ENCODE peak calls at places on chromosomes 11 and 22, in five cellular contexts. X is CD8-positive, alpha-beta memory T cell; M is body of pancreas; D is osteoblast; T is K562. N is an unnamed sample.

GRCh38 chr11:128563942-128564641 is 23.3 kb downstream of the ETS1 start:
- DNase-seq in D (no peak), X (no peak), T (no peak), M (no peak), N (no peak)

GRCh38 chr11:61718613-61719302 is 33.7 kb upstream of the MYRF start:
- DNase-seq in T (peak; percentile 69), X (no peak), M (no peak), D (peak; percentile 99), N (peak; percentile 28)

GRCh38 chr11:70038034-70038834 is 39.9 kb upstream of the ANO1 start:
- DNase-seq in X (no peak), D (no peak), T (no peak), M (no peak), N (no peak)

GRCh38 chr11:1151366-1152315 is 6.1 kb upstream of the MUC5AC start:
- DNase-seq in M (no peak), T (no peak), X (no peak), D (peak; percentile 78), N (no peak)

GRCh38 chr11:10605941-10606381 is 37.5 kb upstream of the LYVE1 start:
- DNase-seq in D (peak; percentile 81), M (peak; percentile 63), X (no peak), T (no peak), N (peak; percentile 29)

GRCh38 chr22:48415535-48415934 is 1412.1 kb downstream of the BRD1 start:
- DNase-seq in D (no peak), T (no peak), M (no peak), X (no peak), N (no peak)

GRCh38 chr11:85784907-85785306 is 26.0 kb downstream of the SYTL2 start:
- DNase-seq in T (no peak), X (no peak), M (no peak), D (no peak), N (no peak)

GRCh38 chr11:47215366-47215925 is 672 bp downstream of the DDB2 start:
- DNase-seq in X (no peak), M (no peak), D (no peak), T (no peak), N (no peak)

GRCh38 chr11:1559103-1559951 is 12.7 kb downstream of the DUSP8 start:
- DNase-seq in D (peak; percentile 100), X (no peak), M (peak; percentile 98), T (no peak), N (peak; percentile 79)

GRCh38 chr11:3162410-3163240 is 2.5 kb downstream of the OSBPL5 start:
- DNase-seq in T (no peak), M (no peak), X (no peak), D (peak; percentile 69), N (no peak)

GRCh38 chr11:65589444-65590239 is 6.0 kb downstream of the KCNK7 start:
- DNase-seq in T (peak; percentile 74), D (no peak), M (no peak), X (no peak), N (no peak)

GRCh38 chr22:28029962-28030361 is 110.9 kb upstream of the PITPNB start:
- DNase-seq in T (no peak), D (peak; percentile 63), M (no peak), X (no peak), N (no peak)

GRCh38 chr11:20551096-20551495 is 48.3 kb upstream of the SLC6A5 start:
- DNase-seq in X (no peak), M (no peak), D (peak; percentile 58), T (no peak), N (no peak)

GRCh38 chr11:125886997-125887372 is 483 bp upstream of the HYLS1 start:
- DNase-seq in X (peak; percentile 38), T (no peak), M (peak; percentile 24), D (peak; percentile 65), N (peak; percentile 40)

GRCh38 chr11:64448599-64449380 is 89.8 kb downstream of the RPS6KA4 start:
- DNase-seq in M (peak; percentile 90), D (peak; percentile 97), T (peak; percentile 85), X (peak; percentile 56), N (peak; percentile 77)

GRCh38 chr11:47498584-47499152 is 49.7 kb upstream of the RAPSN start:
- DNase-seq in D (no peak), T (no peak), X (no peak), M (no peak), N (no peak)

GRCh38 chr22:29216873-29217666 is 11.4 kb downstream of the EMID1 start:
- DNase-seq in T (peak; percentile 7), X (no peak), D (peak; percentile 86), M (peak; percentile 91), N (peak; percentile 58)

GRCh38 chr11:65623177-65623576 is 7.6 kb downstream of the PCNX3 start:
- DNase-seq in X (no peak), T (no peak), D (no peak), M (no peak), N (no peak)

GRCh38 chr11:69645801-69646492 is 5.0 kb downstream of the CCND1 start:
- DNase-seq in M (peak; percentile 46), X (no peak), D (peak; percentile 60), T (no peak), N (no peak)

GRCh38 chr11:36071917-36072500 is 128.1 kb downstream of the LDLRAD3 start:
- DNase-seq in M (no peak), D (no peak), X (no peak), T (no peak), N (no peak)

GRCh38 chr11:129614256-129614944 is 201.2 kb upstream of the TMEM45B start:
- DNase-seq in M (no peak), X (no peak), T (no peak), D (no peak), N (no peak)

GRCh38 chr11:1034001-1034400 is 2.5 kb downstream of the MUC6 start:
- DNase-seq in T (no peak), M (peak; percentile 91), X (no peak), D (no peak), N (no peak)

GRCh38 chr22:26409705-26410376 is 19.2 kb upstream of the ASPHD2 start:
- DNase-seq in T (no peak), X (no peak), D (no peak), M (no peak), N (no peak)

GRCh38 chr11:12261551-12261950 is 115.8 kb upstream of the PARVA start:
- DNase-seq in M (no peak), X (no peak), T (no peak), D (peak; percentile 4), N (no peak)

GRCh38 chr11:119712459-119713360 is 16.3 kb downstream of the NECTIN1 start:
- DNase-seq in X (no peak), D (no peak), T (no peak), M (no peak), N (no peak)

GRCh38 chr11:123261345-123262106 is 66.5 kb upstream of the CLMP start:
- DNase-seq in D (peak; percentile 92), M (peak; percentile 81), X (peak; percentile 44), T (peak; percentile 81), N (peak; percentile 86)

GRCh38 chr11:33970984-33971466 is 79.1 kb upstream of the LMO2 start:
- DNase-seq in T (peak; percentile 44), D (peak; percentile 90), X (no peak), M (peak; percentile 57), N (peak; percentile 6)

GRCh38 chr11:35116245-35116644 is 22.7 kb upstream of the CD44 start:
- DNase-seq in T (no peak), X (no peak), M (no peak), D (peak; percentile 75), N (no peak)

GRCh38 chr11:92439133-92439532 is 214.5 kb downstream of the FAT3 start:
- DNase-seq in T (no peak), D (no peak), X (no peak), M (no peak), N (no peak)

GRCh38 chr22:46113910-46114517 is 36.3 kb upstream of the PPARA start:
- DNase-seq in X (no peak), D (no peak), T (no peak), M (no peak), N (no peak)
- H3K27ac ChIP-seq in X (no peak overlapping the region), D (peak overlapping the region; percentile 19), T (no peak overlapping the region), M (peak overlapping the region; percentile 74), N (no peak overlapping the region)

GRCh38 chr22:32324505-32325415 is 32.9 kb upstream of the RFPL3 start:
- DNase-seq in D (peak; percentile 51), M (no peak), X (no peak), T (no peak), N (no peak)
- H3K27ac ChIP-seq in D (no peak overlapping the region), M (no peak overlapping the region), X (no peak overlapping the region), T (no peak overlapping the region), N (no peak overlapping the region)

GRCh38 chr22:18058770-18059169 is 19.0 kb upstream of the PEX26 start:
- DNase-seq in T (no peak), M (no peak), D (no peak), X (no peak), N (no peak)

GRCh38 chr22:18057568-18058209 is 20.1 kb upstream of the PEX26 start:
- DNase-seq in T (peak; percentile 38), M (peak; percentile 93), X (no peak), D (peak; percentile 97), N (peak; percentile 51)

GRCh38 chr22:18055619-18056160 is 22.1 kb upstream of the PEX26 start:
- DNase-seq in D (no peak), M (no peak), X (no peak), T (no peak), N (no peak)

GRCh38 chr22:18056802-18057474 is 20.9 kb upstream of the PEX26 start:
- DNase-seq in T (no peak), X (no peak), M (no peak), D (no peak), N (no peak)

GRCh38 chr22:18056161-18056666 is 21.6 kb upstream of the PEX26 start:
- DNase-seq in T (no peak), X (no peak), M (peak; percentile 27), D (peak; percentile 97), N (no peak)
- H3K27ac ChIP-seq in T (no peak overlapping the region), X (no peak overlapping the region), M (peak overlapping the region; percentile 75), D (peak overlapping the region; percentile 59), N (no peak overlapping the region)

GRCh38 chr11:57476883-57477506 is 16.7 kb downstream of the RTN4RL2 start:
- DNase-seq in M (peak; percentile 66), D (peak; percentile 96), T (no peak), X (no peak), N (peak; percentile 38)
- H3K27ac ChIP-seq in M (peak overlapping the region; percentile 51), D (no peak overlapping the region), T (no peak overlapping the region), X (no peak overlapping the region), N (no peak overlapping the region)

GRCh38 chr11:105856954-105857353 is 165.1 kb downstream of the MSANTD4 start:
- DNase-seq in X (no peak), T (no peak), M (no peak), D (no peak), N (no peak)
- H3K27ac ChIP-seq in X (no peak overlapping the region), T (no peak overlapping the region), M (no peak overlapping the region), D (no peak overlapping the region), N (no peak overlapping the region)

DNA sequence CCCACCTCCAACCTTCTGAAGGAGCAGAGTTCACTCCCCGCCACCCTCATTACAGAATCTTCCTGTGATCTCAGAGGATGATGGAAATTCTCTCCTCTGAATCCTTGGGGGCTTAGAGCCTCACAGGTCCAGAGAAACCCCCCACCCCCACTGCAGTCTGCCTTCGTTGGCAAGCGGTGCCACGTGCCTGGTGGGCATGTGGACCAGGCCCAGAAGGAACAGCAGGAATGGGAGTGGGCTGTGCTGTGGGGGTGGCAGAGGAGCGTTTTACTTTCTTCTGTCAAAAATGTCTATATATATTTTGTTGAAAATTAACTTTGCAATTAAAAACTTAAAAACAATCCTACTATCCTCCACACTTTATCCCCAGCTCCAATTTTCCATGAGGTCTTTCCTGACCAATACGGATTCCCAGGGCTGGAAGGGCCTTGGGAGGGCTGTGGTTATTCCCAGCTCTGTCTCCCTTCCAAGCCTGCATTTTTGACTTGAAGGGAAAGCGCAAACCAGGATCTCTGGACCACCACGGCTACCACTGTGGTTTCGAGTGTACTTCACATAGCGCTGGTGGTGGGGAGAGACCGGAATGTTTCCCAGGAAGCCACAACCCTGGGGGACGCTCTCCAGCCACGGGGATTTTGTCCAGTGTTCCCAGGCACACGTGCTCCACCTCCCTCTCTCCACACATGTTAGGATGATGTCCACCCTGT is 986 bp upstream of the NPTXR start:
- DNase-seq in X (no peak), T (no peak), D (no peak), M (no peak), N (no peak)
- H3K27ac ChIP-seq in X (no peak overlapping the region), T (peak overlapping the region; percentile 65), D (no peak overlapping the region), M (no peak overlapping the region), N (no peak overlapping the region)

N was measured in thyroid gland.